ENCODE peak calls at places on chromosomes 13 and 19, in nine cellular contexts. One of them, this sample, is unnamed.

GRCh38 chr19:51497666-51498065 is 3.9 kb downstream of the SIGLEC12 start:
- DNase-seq in CD4-positive, alpha-beta T cell: no peak
- DNase-seq in heart right ventricle: no peak
- DNase-seq in testis: no peak
- DNase-seq in vagina: no peak
- DNase-seq in ovary: no peak
- DNase-seq in OCI-LY7: no peak
- DNase-seq in H1: no peak
- DNase-seq in suprapubic skin: no peak
- DNase-seq in this sample: no peak

GRCh38 chr13:34349091-34349722 is 531.3 kb downstream of the RFC3 start:
- DNase-seq in CD4-positive, alpha-beta T cell: no peak
- DNase-seq in heart right ventricle: peak
- DNase-seq in testis: peak
- DNase-seq in vagina: no peak
- DNase-seq in ovary: peak
- DNase-seq in OCI-LY7: no peak
- DNase-seq in H1: no peak
- DNase-seq in suprapubic skin: peak
- DNase-seq in this sample: peak

GRCh38 chr19:34381399-34382251 is 16.6 kb downstream of the GPI start:
- DNase-seq in CD4-positive, alpha-beta T cell: no peak
- DNase-seq in heart right ventricle: no peak
- DNase-seq in testis: no peak
- DNase-seq in vagina: no peak
- DNase-seq in ovary: no peak
- DNase-seq in OCI-LY7: no peak
- DNase-seq in H1: no peak
- DNase-seq in suprapubic skin: no peak
- DNase-seq in this sample: no peak

GRCh38 chr19:1074512-1075283 is 7.7 kb downstream of the ARHGAP45 start:
- DNase-seq in CD4-positive, alpha-beta T cell: peak
- DNase-seq in heart right ventricle: peak
- DNase-seq in testis: peak
- DNase-seq in vagina: no peak
- DNase-seq in ovary: no peak
- DNase-seq in OCI-LY7: peak
- DNase-seq in H1: no peak
- DNase-seq in suprapubic skin: peak
- DNase-seq in this sample: peak

GRCh38 chr13:33649212-33649917 is 168.6 kb upstream of the RFC3 start:
- DNase-seq in CD4-positive, alpha-beta T cell: no peak
- DNase-seq in heart right ventricle: no peak
- DNase-seq in testis: no peak
- DNase-seq in vagina: no peak
- DNase-seq in ovary: no peak
- DNase-seq in OCI-LY7: no peak
- DNase-seq in H1: no peak
- DNase-seq in suprapubic skin: no peak
- DNase-seq in this sample: no peak

GRCh38 chr13:63492604-63493003 is 2077.0 kb upstream of the PCDH20 start:
- DNase-seq in CD4-positive, alpha-beta T cell: no peak
- DNase-seq in heart right ventricle: no peak
- DNase-seq in testis: no peak
- DNase-seq in vagina: no peak
- DNase-seq in ovary: no peak
- DNase-seq in OCI-LY7: no peak
- DNase-seq in H1: no peak
- DNase-seq in suprapubic skin: no peak
- DNase-seq in this sample: no peak

GRCh38 chr13:33125821-33126570 is 109.8 kb downstream of the KL start:
- DNase-seq in CD4-positive, alpha-beta T cell: no peak
- DNase-seq in heart right ventricle: peak
- DNase-seq in testis: peak
- DNase-seq in vagina: peak
- DNase-seq in ovary: peak
- DNase-seq in OCI-LY7: no peak
- DNase-seq in H1: peak
- DNase-seq in suprapubic skin: peak
- DNase-seq in this sample: peak

GRCh38 chr19:21023901-21024300 is 3.4 kb downstream of the ZNF430 start:
- DNase-seq in CD4-positive, alpha-beta T cell: no peak
- DNase-seq in heart right ventricle: no peak
- DNase-seq in testis: no peak
- DNase-seq in vagina: no peak
- DNase-seq in ovary: no peak
- DNase-seq in OCI-LY7: no peak
- DNase-seq in H1: no peak
- DNase-seq in suprapubic skin: no peak
- DNase-seq in this sample: no peak

GRCh38 chr13:32752997-32753606 is 166.8 kb downstream of the PDS5B start:
- DNase-seq in CD4-positive, alpha-beta T cell: no peak
- DNase-seq in heart right ventricle: no peak
- DNase-seq in testis: peak
- DNase-seq in vagina: no peak
- DNase-seq in ovary: no peak
- DNase-seq in OCI-LY7: no peak
- DNase-seq in H1: no peak
- DNase-seq in suprapubic skin: no peak
- DNase-seq in this sample: no peak

GRCh38 chr19:50568321-50569022 is at the start of gene LRRC4B:
- DNase-seq in CD4-positive, alpha-beta T cell: no peak
- DNase-seq in heart right ventricle: no peak
- DNase-seq in testis: no peak
- DNase-seq in vagina: no peak
- DNase-seq in ovary: peak
- DNase-seq in OCI-LY7: no peak
- DNase-seq in H1: no peak
- DNase-seq in suprapubic skin: no peak
- DNase-seq in this sample: no peak

GRCh38 chr19:49335784-49336481 is 727 bp downstream of the CD37 start:
- DNase-seq in CD4-positive, alpha-beta T cell: no peak
- DNase-seq in heart right ventricle: no peak
- DNase-seq in testis: no peak
- DNase-seq in vagina: peak
- DNase-seq in ovary: no peak
- DNase-seq in OCI-LY7: peak
- DNase-seq in H1: no peak
- DNase-seq in suprapubic skin: no peak
- DNase-seq in this sample: no peak

GRCh38 chr19:48274938-48275337 is 5.1 kb downstream of the ZNF114 start:
- DNase-seq in CD4-positive, alpha-beta T cell: no peak
- DNase-seq in heart right ventricle: no peak
- DNase-seq in testis: no peak
- DNase-seq in vagina: no peak
- DNase-seq in ovary: no peak
- DNase-seq in OCI-LY7: no peak
- DNase-seq in H1: no peak
- DNase-seq in suprapubic skin: no peak
- DNase-seq in this sample: no peak

GRCh38 chr19:19650331-19650730 is 6.9 kb upstream of the GMIP start:
- DNase-seq in CD4-positive, alpha-beta T cell: no peak
- DNase-seq in heart right ventricle: no peak
- DNase-seq in testis: no peak
- DNase-seq in vagina: no peak
- DNase-seq in ovary: no peak
- DNase-seq in OCI-LY7: no peak
- DNase-seq in H1: no peak
- DNase-seq in suprapubic skin: no peak
- DNase-seq in this sample: no peak

GRCh38 chr19:31905980-31906948 is 439.1 kb upstream of the ZNF507 start:
- DNase-seq in CD4-positive, alpha-beta T cell: no peak
- DNase-seq in heart right ventricle: no peak
- DNase-seq in testis: no peak
- DNase-seq in vagina: no peak
- DNase-seq in ovary: peak
- DNase-seq in OCI-LY7: no peak
- DNase-seq in H1: no peak
- DNase-seq in suprapubic skin: peak
- DNase-seq in this sample: no peak
- H3K27ac ChIP-seq in CD4-positive, alpha-beta T cell: no peak
- H3K27ac ChIP-seq in heart right ventricle: peak
- H3K27ac ChIP-seq in testis: peak
- H3K27ac ChIP-seq in vagina: peak
- H3K27ac ChIP-seq in ovary: peak
- H3K27ac ChIP-seq in OCI-LY7: no peak
- H3K27ac ChIP-seq in H1: no peak
- H3K27ac ChIP-seq in suprapubic skin: peak
- H3K27ac ChIP-seq in this sample: no peak

DNA sequence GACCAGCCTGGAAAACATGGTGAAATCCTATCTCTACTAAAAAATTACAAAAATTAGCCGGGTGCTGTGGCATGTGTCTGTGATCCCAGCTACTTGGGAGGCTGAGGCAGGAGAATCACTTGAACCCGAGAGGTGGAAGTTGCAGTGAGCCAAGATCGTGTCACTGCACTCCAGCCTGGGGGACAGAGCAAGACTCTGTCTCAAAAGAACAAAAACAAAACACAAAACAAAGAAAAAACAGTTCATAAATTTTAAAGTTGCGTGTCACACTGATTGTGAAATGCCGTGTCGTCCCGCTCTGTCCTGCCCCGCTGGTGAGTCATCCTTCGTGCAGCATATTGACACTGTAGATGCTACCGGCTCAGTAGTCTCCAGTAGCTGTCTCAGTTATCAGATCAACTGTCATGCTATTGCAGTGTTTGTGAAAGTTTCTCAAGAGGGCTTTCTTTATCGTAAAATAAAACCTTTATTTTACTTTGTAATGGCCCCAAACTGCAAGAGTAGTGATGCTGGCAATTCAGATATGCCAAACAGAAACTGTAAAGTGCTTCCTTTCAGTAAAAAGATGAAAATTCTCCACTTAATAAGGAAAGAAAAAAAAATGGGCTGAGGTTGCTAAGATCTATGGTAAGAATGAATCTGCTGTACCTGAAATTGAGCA is 36.4 kb upstream of the IGFL1 start:
- DNase-seq in CD4-positive, alpha-beta T cell: no peak
- DNase-seq in heart right ventricle: no peak
- DNase-seq in testis: no peak
- DNase-seq in vagina: no peak
- DNase-seq in ovary: no peak
- DNase-seq in OCI-LY7: no peak
- DNase-seq in H1: no peak
- DNase-seq in suprapubic skin: peak
- DNase-seq in this sample: peak
- H3K27ac ChIP-seq in CD4-positive, alpha-beta T cell: no peak
- H3K27ac ChIP-seq in heart right ventricle: no peak
- H3K27ac ChIP-seq in testis: no peak
- H3K27ac ChIP-seq in vagina: no peak
- H3K27ac ChIP-seq in ovary: no peak
- H3K27ac ChIP-seq in OCI-LY7: no peak
- H3K27ac ChIP-seq in H1: no peak
- H3K27ac ChIP-seq in suprapubic skin: peak
- H3K27ac ChIP-seq in this sample: peak

GRCh38 chr19:38250428-38250820 is 5.8 kb downstream of the PPP1R14A start:
- DNase-seq in CD4-positive, alpha-beta T cell: no peak
- DNase-seq in heart right ventricle: no peak
- DNase-seq in testis: no peak
- DNase-seq in vagina: no peak
- DNase-seq in ovary: no peak
- DNase-seq in OCI-LY7: no peak
- DNase-seq in H1: no peak
- DNase-seq in suprapubic skin: no peak
- DNase-seq in this sample: no peak
- H3K27ac ChIP-seq in CD4-positive, alpha-beta T cell: no peak
- H3K27ac ChIP-seq in heart right ventricle: peak
- H3K27ac ChIP-seq in testis: peak
- H3K27ac ChIP-seq in vagina: peak
- H3K27ac ChIP-seq in ovary: no peak
- H3K27ac ChIP-seq in OCI-LY7: no peak
- H3K27ac ChIP-seq in H1: no peak
- H3K27ac ChIP-seq in suprapubic skin: peak
- H3K27ac ChIP-seq in this sample: no peak

GRCh38 chr19:17915940-17916593 is 16.7 kb upstream of the CCDC124 start:
- DNase-seq in CD4-positive, alpha-beta T cell: no peak
- DNase-seq in heart right ventricle: no peak
- DNase-seq in testis: no peak
- DNase-seq in vagina: no peak
- DNase-seq in ovary: no peak
- DNase-seq in OCI-LY7: no peak
- DNase-seq in H1: no peak
- DNase-seq in suprapubic skin: no peak
- DNase-seq in this sample: no peak
- H3K27ac ChIP-seq in CD4-positive, alpha-beta T cell: no peak
- H3K27ac ChIP-seq in heart right ventricle: no peak
- H3K27ac ChIP-seq in testis: no peak
- H3K27ac ChIP-seq in vagina: no peak
- H3K27ac ChIP-seq in ovary: no peak
- H3K27ac ChIP-seq in OCI-LY7: no peak
- H3K27ac ChIP-seq in H1: no peak
- H3K27ac ChIP-seq in suprapubic skin: no peak
- H3K27ac ChIP-seq in this sample: peak

GRCh38 chr19:39934584-39935233 is at the start of gene FCGBP:
- DNase-seq in CD4-positive, alpha-beta T cell: no peak
- DNase-seq in heart right ventricle: no peak
- DNase-seq in testis: no peak
- DNase-seq in vagina: no peak
- DNase-seq in ovary: no peak
- DNase-seq in OCI-LY7: no peak
- DNase-seq in H1: no peak
- DNase-seq in suprapubic skin: no peak
- DNase-seq in this sample: no peak
- H3K27ac ChIP-seq in CD4-positive, alpha-beta T cell: no peak
- H3K27ac ChIP-seq in heart right ventricle: no peak
- H3K27ac ChIP-seq in testis: no peak
- H3K27ac ChIP-seq in vagina: no peak
- H3K27ac ChIP-seq in ovary: no peak
- H3K27ac ChIP-seq in OCI-LY7: no peak
- H3K27ac ChIP-seq in H1: no peak
- H3K27ac ChIP-seq in suprapubic skin: no peak
- H3K27ac ChIP-seq in this sample: no peak

GRCh38 chr13:113838711-113839201 is 25.1 kb downstream of the GAS6 start:
- DNase-seq in CD4-positive, alpha-beta T cell: no peak
- DNase-seq in heart right ventricle: peak
- DNase-seq in testis: no peak
- DNase-seq in vagina: no peak
- DNase-seq in ovary: no peak
- DNase-seq in OCI-LY7: no peak
- DNase-seq in H1: no peak
- DNase-seq in suprapubic skin: no peak
- DNase-seq in this sample: no peak
- H3K27ac ChIP-seq in CD4-positive, alpha-beta T cell: no peak
- H3K27ac ChIP-seq in heart right ventricle: peak
- H3K27ac ChIP-seq in testis: peak
- H3K27ac ChIP-seq in vagina: peak
- H3K27ac ChIP-seq in ovary: no peak
- H3K27ac ChIP-seq in OCI-LY7: no peak
- H3K27ac ChIP-seq in H1: no peak
- H3K27ac ChIP-seq in suprapubic skin: no peak
- H3K27ac ChIP-seq in this sample: peak

DNA sequence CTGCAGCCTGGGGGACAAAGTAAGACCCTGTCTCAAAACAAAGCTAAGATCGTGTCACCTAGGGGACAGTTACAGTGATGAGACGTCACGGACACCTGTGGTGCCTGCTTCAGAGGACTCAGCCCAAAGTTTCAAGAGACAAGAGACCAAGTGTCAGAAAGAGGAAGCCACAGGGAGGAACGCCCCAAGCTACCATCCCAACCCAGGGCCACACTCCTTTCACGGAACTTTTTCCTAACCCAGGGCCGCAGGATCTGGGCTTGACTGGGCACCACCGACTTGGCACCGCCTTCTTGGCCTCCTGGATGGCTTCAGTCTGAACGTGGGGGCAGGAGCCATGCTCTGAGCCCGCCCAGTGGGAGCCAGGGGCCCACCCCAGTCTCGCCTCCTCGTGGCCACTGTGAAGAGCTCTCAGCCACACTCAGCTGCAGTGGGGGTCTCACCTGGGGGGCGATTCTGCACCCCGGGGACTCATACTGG is 8.5 kb downstream of the MOB3A start:
- DNase-seq in CD4-positive, alpha-beta T cell: no peak
- DNase-seq in heart right ventricle: no peak
- DNase-seq in testis: no peak
- DNase-seq in vagina: no peak
- DNase-seq in ovary: no peak
- DNase-seq in OCI-LY7: peak
- DNase-seq in H1: no peak
- DNase-seq in suprapubic skin: no peak
- DNase-seq in this sample: no peak
- H3K27ac ChIP-seq in CD4-positive, alpha-beta T cell: peak
- H3K27ac ChIP-seq in heart right ventricle: peak
- H3K27ac ChIP-seq in testis: no peak
- H3K27ac ChIP-seq in vagina: peak
- H3K27ac ChIP-seq in ovary: no peak
- H3K27ac ChIP-seq in OCI-LY7: peak
- H3K27ac ChIP-seq in H1: no peak
- H3K27ac ChIP-seq in suprapubic skin: peak
- H3K27ac ChIP-seq in this sample: peak

This sample was measured in RWPE2.